ENCODE peak calls at places on chromosome 3, in eight cellular contexts. J, S, U, B, K, D, R and F are unnamed samples.

GRCh38 chr3:46127503-46127902 is 80.6 kb downstream of the CCR1 start:
- DNase-seq in D (no peak), U (peak), S (no peak), R (peak), K (peak), J (no peak), B (no peak), F (no peak)

GRCh38 chr3:69425249-69425648 is 39.4 kb upstream of the FRMD4B start:
- DNase-seq in K (peak), D (peak), B (no peak), U (no peak), S (peak), R (peak), J (no peak), F (peak)

GRCh38 chr3:138062626-138063025 is 52.7 kb downstream of the CLDN18 start:
- DNase-seq in R (no peak), D (no peak), J (no peak), K (peak), B (no peak), S (no peak), U (peak), F (no peak)

GRCh38 chr3:23991236-23992050 is 46.4 kb downstream of the NR1D2 start:
- DNase-seq in R (peak), J (no peak), K (peak), U (no peak), D (no peak), S (no peak), B (no peak), F (no peak)

GRCh38 chr3:58064923-58065638 is 56.9 kb downstream of the FLNB start:
- DNase-seq in D (no peak), J (no peak), R (no peak), S (no peak), U (no peak), B (no peak), K (no peak), F (no peak)

GRCh38 chr3:121529308-121529707 is 16.5 kb downstream of the POLQ start:
- DNase-seq in D (no peak), J (no peak), K (peak), U (no peak), R (peak), S (no peak), B (no peak), F (no peak)

GRCh38 chr3:194126790-194127189 is 9.2 kb upstream of the HES1 start:
- DNase-seq in K (no peak), S (no peak), U (no peak), B (no peak), R (no peak), J (no peak), D (no peak), F (no peak)

GRCh38 chr3:98971183-98971681 is 69.7 kb upstream of the DCBLD2 start:
- DNase-seq in K (peak), U (no peak), D (no peak), R (peak), B (no peak), S (no peak), J (no peak), F (no peak)

GRCh38 chr3:179768080-179768479 is 115.2 kb downstream of the USP13 start:
- DNase-seq in J (no peak), U (peak), B (no peak), S (peak), D (no peak), K (peak), R (peak), F (no peak)

GRCh38 chr3:162765524-162765923 is 1268.9 kb downstream of the OTOL1 start:
- DNase-seq in S (no peak), U (no peak), D (no peak), J (no peak), B (peak), K (no peak), R (no peak), F (no peak)

GRCh38 chr3:194212021-194212868 is 76.3 kb downstream of the HES1 start:
- DNase-seq in R (peak), U (no peak), S (no peak), B (no peak), D (no peak), K (no peak), J (no peak), F (no peak)

GRCh38 chr3:5032844-5033243 is 53.6 kb downstream of the BHLHE40 start:
- DNase-seq in D (no peak), K (no peak), U (no peak), J (no peak), B (no peak), S (no peak), R (no peak), F (no peak)

GRCh38 chr3:38019658-38020341 is 9.6 kb downstream of the PLCD1 start:
- DNase-seq in R (no peak), J (no peak), D (no peak), U (no peak), S (no peak), B (peak), K (no peak), F (no peak)

GRCh38 chr3:183117046-183117445 is 17.8 kb upstream of the MCCC1 start:
- DNase-seq in J (no peak), U (no peak), S (no peak), K (no peak), B (no peak), D (no peak), R (no peak), F (no peak)

GRCh38 chr3:16897254-16897926 is 12.6 kb downstream of the PLCL2 start:
- DNase-seq in R (no peak), K (peak), U (no peak), D (no peak), S (no peak), J (no peak), B (no peak), F (no peak)

GRCh38 chr3:30314757-30315156 is 291.6 kb upstream of the TGFBR2 start:
- DNase-seq in D (no peak), R (no peak), B (no peak), K (no peak), U (no peak), S (no peak), J (no peak), F (no peak)

DNA sequence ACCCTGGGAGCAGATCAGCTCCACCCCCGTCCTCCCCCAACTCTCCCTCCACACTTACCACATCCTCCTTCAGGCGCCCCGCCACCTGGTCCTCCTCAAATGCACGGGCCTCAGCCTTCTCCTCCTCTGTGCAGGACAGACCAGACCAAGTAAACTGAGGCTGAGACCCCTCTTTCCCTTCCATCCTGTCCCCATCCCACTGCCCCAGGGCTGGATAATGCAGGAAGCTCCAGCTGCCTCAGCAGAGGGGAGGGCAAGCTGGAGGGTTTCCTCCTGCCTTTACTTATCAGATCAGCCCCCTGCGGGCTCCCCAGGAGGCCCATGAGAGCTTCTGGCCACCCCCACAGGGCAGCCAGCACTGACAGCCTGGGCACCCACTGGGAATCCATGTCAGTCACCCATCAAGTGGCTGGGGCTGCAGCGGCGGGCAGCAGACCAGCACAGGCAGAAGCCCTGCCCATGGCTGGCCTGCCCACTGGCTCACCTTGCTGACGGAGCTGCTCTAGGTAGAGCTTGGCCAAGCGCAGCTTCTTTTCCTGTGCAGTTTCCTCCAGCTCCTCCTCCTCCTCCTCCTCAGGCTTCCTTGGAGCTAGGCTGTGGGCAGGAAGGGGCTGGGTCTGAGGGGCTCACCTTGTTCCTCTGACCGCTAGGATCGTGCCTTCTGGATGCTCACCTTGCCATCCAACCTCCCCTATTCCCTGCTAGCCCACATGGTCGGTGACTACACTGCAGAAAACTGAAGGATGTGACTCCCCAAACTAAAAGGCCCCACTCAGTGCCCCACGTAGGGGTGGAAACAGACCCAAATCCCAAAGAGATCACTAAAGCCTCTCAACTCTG is 3.9 kb downstream of the RRP9 start:
- DNase-seq in J (peak), R (no peak), S (no peak), B (peak), U (no peak), D (no peak), K (no peak), F (no peak)
- TF ChIP-seq CTCF in J (no peak), R (no peak), S (no peak), B (no peak), U (no peak), D (no peak), K (no peak), F (no peak)

GRCh38 chr3:192929755-192930491 is 12.3 kb upstream of the MB21D2 start:
- DNase-seq in R (no peak), B (no peak), D (no peak), S (no peak), J (no peak), U (no peak), K (peak), F (no peak)

GRCh38 chr3:192929146-192929545 is 11.5 kb upstream of the MB21D2 start:
- DNase-seq in K (peak), S (no peak), U (no peak), J (no peak), R (no peak), B (no peak), D (no peak), F (no peak)

GRCh38 chr3:192928016-192928415 is 10.4 kb upstream of the MB21D2 start:
- DNase-seq in R (no peak), U (no peak), B (no peak), K (no peak), D (no peak), S (no peak), J (no peak), F (no peak)

GRCh38 chr3:192930585-192930984 is 12.9 kb upstream of the MB21D2 start:
- DNase-seq in S (no peak), U (no peak), B (no peak), J (no peak), D (no peak), K (no peak), R (no peak), F (no peak)

GRCh38 chr3:192928720-192929119 is 11.1 kb upstream of the MB21D2 start:
- DNase-seq in U (no peak), K (no peak), D (no peak), J (no peak), B (no peak), S (no peak), R (no peak), F (no peak)
- TF ChIP-seq CTCF in U (no peak), K (no peak), D (no peak), J (no peak), B (no peak), S (no peak), R (no peak), F (no peak)

GRCh38 chr3:125077864-125078263 is 22.1 kb upstream of the HEG1 start:
- DNase-seq in K (no peak), U (no peak), S (no peak), J (peak), D (no peak), B (no peak), R (no peak), F (no peak)

GRCh38 chr3:125072749-125073404 is 17.1 kb upstream of the HEG1 start:
- DNase-seq in B (no peak), U (no peak), S (no peak), D (no peak), J (no peak), R (no peak), K (no peak), F (no peak)

GRCh38 chr3:125076464-125076863 is 20.7 kb upstream of the HEG1 start:
- DNase-seq in K (no peak), J (no peak), D (no peak), U (no peak), S (no peak), R (no peak), B (no peak), F (no peak)

GRCh38 chr3:125073506-125073905 is 17.7 kb upstream of the HEG1 start:
- DNase-seq in J (no peak), U (no peak), S (no peak), R (no peak), K (no peak), B (no peak), D (no peak), F (no peak)

DNA sequence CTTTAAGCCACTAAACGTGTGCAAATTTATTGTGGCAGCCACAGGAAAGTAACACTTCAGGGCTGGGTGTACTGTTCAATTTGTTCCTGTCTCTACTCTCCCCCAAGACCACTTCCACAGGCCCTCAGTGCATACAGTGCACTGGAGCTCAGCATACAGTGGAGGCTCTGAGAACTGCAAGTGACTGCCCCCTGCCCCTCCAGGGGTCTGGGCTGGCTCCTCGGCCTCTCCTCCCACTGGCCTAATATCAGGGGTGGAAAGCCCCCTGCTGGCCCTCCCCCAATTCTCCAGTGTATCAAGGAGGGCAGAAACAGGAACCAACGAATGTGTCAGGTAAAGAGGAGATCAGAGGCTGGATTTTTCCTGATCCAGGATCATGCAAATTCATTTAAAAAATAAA is 19.9 kb upstream of the HEG1 start:
- DNase-seq in S (peak), U (no peak), R (no peak), D (no peak), K (no peak), J (no peak), B (no peak), F (no peak)
- TF ChIP-seq CTCF in S (peak), U (peak), R (no peak), D (no peak), K (peak), J (peak), B (no peak), F (no peak)

GRCh38 chr3:64651791-64652241 is 36.0 kb downstream of the ADAMTS9 start:
- DNase-seq in D (no peak), J (no peak), K (peak), U (no peak), R (peak), S (no peak), B (no peak), F (no peak)
- TF ChIP-seq CTCF in D (no peak), J (no peak), K (peak), U (no peak), R (no peak), S (no peak), B (peak), F (no peak)

DNA sequence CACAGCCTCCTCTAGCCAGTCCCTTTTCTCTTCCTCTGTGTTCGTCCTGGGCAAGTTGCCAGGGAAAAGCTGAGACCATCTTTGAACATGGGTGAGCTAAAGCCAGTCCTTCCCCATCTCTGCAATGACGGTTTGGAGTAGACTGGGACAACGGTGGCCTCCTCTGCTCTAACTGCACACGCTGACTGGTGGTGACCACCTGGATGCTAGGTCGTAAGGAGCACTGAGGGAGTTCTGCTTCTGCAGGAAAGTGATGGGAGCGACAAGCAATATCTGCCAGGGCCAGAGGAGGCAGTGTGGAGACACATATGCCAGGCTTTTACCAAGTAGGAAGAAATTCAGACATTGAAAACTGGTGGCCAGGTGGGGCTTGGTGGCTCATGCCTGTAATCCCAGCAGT is 111.7 kb downstream of the NUP210 start:
- DNase-seq in J (no peak), R (no peak), U (no peak), B (no peak), S (peak), K (peak), D (peak), F (no peak)
- TF ChIP-seq CTCF in J (peak), R (peak), U (peak), B (no peak), S (peak), K (peak), D (no peak), F (peak)

GRCh38 chr3:8305371-8305770 is 196.3 kb upstream of the LMCD1 start:
- DNase-seq in S (no peak), D (no peak), R (no peak), B (no peak), K (no peak), J (no peak), U (no peak), F (no peak)

GRCh38 chr3:8313591-8314298 is 187.9 kb upstream of the LMCD1 start:
- DNase-seq in R (peak), J (no peak), K (no peak), U (no peak), D (no peak), S (peak), B (no peak), F (no peak)

GRCh38 chr3:8307545-8308110 is 194.0 kb upstream of the LMCD1 start:
- DNase-seq in K (no peak), D (no peak), B (no peak), J (no peak), R (no peak), S (no peak), U (no peak), F (no peak)

DNA sequence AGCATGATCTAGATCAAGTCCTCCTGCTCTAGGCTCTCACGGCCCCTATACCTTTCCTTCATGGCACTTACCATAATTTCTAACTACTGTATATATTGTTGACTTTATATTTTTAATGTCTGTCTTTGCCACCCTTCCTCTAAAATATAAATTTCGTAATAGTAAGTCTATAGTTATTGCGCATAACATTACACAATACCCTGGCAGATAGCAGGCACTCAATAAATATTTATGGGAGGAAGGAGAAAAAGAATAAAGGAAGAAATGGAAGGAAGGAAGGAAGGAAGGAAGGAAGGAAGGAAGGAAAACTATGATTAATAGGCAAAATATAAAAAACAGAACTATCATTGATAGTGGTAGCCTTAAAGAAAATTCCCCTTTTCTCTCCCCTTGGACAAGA is 190.3 kb upstream of the LMCD1 start:
- DNase-seq in B (no peak), D (no peak), R (no peak), U (no peak), J (no peak), K (no peak), S (no peak), F (no peak)
- TF ChIP-seq CTCF in B (no peak), D (no peak), R (no peak), U (no peak), J (no peak), K (no peak), S (no peak), F (no peak)

DNA sequence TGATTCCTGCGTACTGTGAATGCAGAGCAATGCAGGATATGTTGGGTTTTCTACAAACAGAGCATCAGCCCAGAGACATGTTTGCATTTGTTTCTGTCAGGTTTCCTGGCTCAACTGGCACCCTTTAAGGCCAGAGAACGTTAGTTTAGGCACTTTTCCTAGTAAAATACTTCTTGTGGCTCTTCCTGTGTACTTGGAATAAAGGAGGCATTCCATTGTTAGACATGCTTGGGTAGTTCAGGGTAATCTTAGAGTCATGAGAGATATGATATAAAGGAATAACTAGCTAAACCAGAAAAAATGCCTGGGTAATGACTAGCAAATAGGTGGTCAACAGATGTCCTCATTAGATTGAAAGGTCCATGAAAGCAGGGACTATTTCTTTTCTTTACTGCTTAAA is 60.4 kb upstream of the RBM5 start:
- DNase-seq in S (no peak), R (peak), K (peak), U (no peak), B (no peak), J (no peak), D (no peak), F (no peak)
- TF ChIP-seq CTCF in S (no peak), R (no peak), K (no peak), U (no peak), B (no peak), J (no peak), D (no peak), F (no peak)

GRCh38 chr3:163891771-163892170 is 1186.5 kb downstream of the SI start:
- DNase-seq in U (no peak), R (no peak), D (no peak), S (no peak), B (no peak), J (no peak), K (no peak), F (no peak)
- TF ChIP-seq CTCF in U (no peak), R (no peak), D (no peak), S (no peak), B (no peak), J (no peak), K (no peak), F (no peak)